ENCODE peak calls at places on chromosomes 11 and 22, in four cellular contexts. U is B cell, P is progenitor cell of endocrine pancreas, I is RWPE1. Z is an unnamed sample.

GRCh38 chr11:59981106-59981770 is 17.4 kb downstream of the OOSP4A start:
- DNase-seq in I (no peak), U (no peak), P (no peak), Z (no peak)

GRCh38 chr11:132405728-132406127 is 1035.3 kb downstream of the NTM start:
- DNase-seq in U (no peak), P (no peak), I (no peak), Z (no peak)

GRCh38 chr11:82450996-82451395 is 282.7 kb downstream of the FAM181B start:
- DNase-seq in U (no peak), I (no peak), P (no peak), Z (no peak)

GRCh38 chr22:33038131-33038772 is 19.9 kb downstream of the SYN3 start:
- DNase-seq in U (no peak), I (no peak), P (no peak), Z (peak)

GRCh38 chr22:36764641-36765040 is 11.3 kb downstream of the IFT27 start:
- DNase-seq in P (no peak), U (no peak), I (no peak), Z (no peak)

GRCh38 chr11:59938718-59939117 is 486 bp downstream of the OOSP1 start:
- DNase-seq in I (no peak), U (no peak), P (no peak), Z (no peak)

GRCh38 chr11:96152623-96153022 is 190.4 kb downstream of the MAML2 start:
- DNase-seq in P (no peak), U (no peak), I (no peak), Z (no peak)

GRCh38 chr11:28860898-28861297 is 752.7 kb downstream of the METTL15 start:
- DNase-seq in P (no peak), U (no peak), I (peak), Z (peak)

GRCh38 chr11:79080506-79080905 is 360.3 kb downstream of the TENM4 start:
- DNase-seq in U (no peak), I (no peak), P (no peak), Z (no peak)

GRCh38 chr11:132456735-132457328 is 1075.5 kb downstream of the OPCML start:
- DNase-seq in I (no peak), P (no peak), U (no peak), Z (no peak)

GRCh38 chr11:61482513-61482912 is 26.0 kb upstream of the LRRC10B start:
- DNase-seq in P (peak), U (no peak), I (no peak), Z (no peak)
- TF ChIP-seq CTCF in P (peak), U (peak), I (peak), Z (peak)

DNA sequence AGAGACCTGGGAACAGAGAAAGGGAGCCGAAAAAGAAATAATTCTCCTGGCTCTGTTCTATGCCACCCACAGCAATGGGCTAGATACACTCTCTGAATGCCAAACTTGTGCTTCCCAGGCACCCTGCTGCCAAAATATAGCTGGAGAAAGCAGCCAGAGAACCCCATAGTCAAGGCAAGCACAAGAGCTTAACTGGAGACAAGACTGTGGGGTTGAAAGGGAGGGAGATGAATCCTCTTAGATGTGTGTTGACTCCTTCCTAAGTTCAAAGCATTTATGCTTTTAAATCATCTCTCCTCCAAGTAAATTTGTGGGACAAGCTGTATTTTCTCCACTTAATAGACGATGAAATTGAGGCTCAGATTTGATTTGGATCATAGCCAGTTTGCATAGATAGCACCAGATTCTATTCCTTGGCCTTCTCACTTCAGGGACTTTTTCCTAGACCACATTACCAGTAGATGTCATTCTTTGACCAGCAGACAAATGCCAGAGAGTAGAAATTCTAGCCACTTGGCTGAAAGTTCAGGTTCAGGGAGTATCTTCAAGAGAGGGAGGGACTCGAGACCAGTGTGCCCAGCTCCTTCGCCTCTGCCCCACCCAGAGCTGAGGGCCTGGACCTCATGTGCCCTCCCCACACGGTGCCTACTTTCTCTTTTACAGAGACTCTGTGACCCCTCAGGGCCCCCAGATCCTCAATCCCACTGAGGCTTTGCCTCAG is 16.6 kb upstream of the ETS1 start:
- DNase-seq in U (peak), I (no peak), P (no peak), Z (no peak)
- TF ChIP-seq CTCF in U (no peak), I (no peak), P (no peak), Z (no peak)

GRCh38 chr11:94806436-94806835 is 38.3 kb downstream of the AMOTL1 start:
- DNase-seq in U (no peak), P (no peak), I (no peak), Z (no peak)
- TF ChIP-seq CTCF in U (no peak), P (no peak), I (no peak), Z (no peak)

DNA sequence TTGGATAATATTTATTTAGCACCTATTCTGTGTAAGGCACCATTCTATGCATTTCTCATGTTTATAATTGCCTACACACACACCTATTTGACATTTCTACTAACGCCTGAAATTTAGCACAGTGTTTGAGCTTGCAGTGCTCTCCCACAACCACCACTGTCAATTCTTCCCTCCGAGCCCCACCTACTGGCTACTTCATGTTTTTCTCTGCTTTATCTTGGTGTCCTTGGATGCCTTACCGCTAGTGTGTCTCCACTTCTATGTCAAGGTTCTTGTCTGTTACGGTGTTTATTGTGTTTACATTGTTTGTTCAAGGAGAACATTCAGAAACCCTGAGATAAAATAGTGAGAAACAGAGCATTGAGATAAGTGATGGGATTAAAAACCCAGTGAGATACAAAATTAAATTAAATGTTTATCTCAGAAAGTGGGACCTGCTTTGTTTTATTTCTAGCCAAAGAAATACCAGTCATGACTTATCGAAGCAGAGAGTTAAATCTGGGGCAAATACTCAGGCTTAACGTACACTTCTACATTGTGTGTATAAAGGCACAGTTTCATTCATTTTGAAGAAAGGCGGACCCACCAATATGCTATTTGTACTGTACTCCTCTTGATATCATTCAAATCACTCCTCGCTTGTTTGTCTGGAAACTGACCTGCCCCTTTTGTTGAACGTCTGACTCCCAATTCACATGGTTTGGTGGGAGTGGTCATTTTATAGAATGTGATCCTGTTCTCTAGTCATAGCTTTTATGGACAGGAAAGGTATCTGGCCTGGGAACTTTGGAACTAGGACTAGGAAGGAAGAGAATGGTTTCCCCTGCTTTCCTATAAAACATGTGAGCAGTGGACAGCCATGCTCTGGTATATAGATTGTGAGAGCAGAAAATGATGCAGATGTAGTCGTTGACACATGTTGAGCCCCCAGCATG is 39.2 kb upstream of the SLC36A4 start:
- DNase-seq in P (no peak), I (peak), U (no peak), Z (peak)
- TF ChIP-seq CTCF in P (peak), I (peak), U (peak), Z (peak)

GRCh38 chr22:38870312-38870741 is 1.7 kb downstream of the CBX6 start:
- DNase-seq in U (peak), I (peak), P (peak), Z (peak)
- TF ChIP-seq CTCF in U (peak), I (peak), P (peak), Z (peak)

GRCh38 chr11:75144716-75145014 is 6.2 kb upstream of the SLCO2B1 start:
- DNase-seq in U (no peak), P (no peak), I (no peak), Z (no peak)
- TF ChIP-seq CTCF in U (peak), P (no peak), I (no peak), Z (no peak)

GRCh38 chr11:13487661-13488030 is 8.2 kb downstream of the PTH start:
- DNase-seq in P (no peak), I (no peak), U (no peak), Z (peak)

DNA sequence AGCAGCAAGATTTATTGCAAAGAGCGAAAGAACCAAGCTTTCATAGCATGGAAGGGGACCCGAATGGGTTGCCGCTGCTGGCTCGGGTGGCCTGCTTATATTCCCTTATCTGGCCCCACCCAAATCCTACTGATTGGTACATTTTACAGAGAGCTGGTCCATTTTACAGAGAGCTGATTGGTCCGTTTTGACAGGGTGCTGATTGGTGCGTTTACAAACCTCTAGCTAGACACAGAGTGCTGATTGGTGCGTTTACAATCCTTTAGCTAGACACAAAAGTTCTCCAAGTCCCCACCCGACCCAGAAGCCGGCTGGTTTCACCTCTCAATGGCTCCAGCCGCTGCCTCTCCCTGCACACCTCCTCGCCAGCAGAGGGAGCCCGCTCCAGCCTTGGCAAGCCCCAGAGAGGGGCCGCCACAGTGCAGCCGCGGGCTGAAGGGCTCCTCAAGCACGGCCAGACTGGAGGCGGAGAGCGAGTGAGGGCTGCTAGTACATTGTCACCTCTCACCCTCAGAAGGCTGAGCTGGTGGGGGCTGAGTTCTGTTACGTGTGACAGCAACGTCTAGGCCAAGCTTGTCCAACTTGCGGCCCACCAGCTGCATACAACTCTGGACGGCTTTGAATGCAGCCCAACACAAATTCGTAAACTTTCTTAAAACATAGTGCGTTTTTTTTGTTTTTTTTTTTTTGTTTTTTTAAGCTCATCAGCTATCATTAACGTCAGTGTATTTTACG is 8.7 kb downstream of the PTH start:
- DNase-seq in I (no peak), P (peak), U (peak), Z (no peak)
- TF ChIP-seq CTCF in I (no peak), P (peak), U (peak), Z (no peak)

DNA sequence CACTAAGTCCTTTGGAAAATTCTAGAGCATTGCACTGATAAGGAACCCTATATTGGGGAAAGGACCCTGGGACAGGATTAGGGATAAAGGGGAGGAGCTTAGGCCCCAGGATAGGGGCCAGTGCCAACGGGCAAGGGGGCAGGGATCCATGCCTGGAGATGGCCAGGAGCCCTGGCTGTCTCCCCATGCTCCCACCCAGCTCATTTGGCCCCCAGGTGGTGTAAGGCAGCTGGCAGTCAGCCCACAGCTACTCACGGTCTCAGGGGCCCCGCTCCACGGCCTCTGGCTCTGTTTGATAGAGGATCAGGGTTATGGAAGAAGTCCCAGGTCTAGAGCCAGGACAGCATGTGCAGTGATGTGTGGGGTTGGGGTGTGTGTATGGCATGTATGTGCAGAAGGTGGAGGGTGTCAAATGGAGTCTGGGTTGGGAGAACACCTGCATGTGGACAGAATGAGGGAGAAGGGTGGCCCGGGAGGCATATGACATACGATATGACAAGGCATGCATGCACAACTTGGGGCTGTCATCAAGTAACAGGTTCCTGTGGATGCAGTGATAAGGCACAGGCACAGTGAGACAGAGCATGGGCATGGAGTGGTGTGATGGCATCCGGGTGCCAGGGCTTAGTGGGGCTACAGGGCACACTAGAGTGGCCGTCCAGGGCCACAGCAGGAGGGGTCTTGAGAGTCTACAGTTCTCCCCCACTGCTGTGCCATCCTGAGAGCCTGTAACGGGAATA is 18.4 kb upstream of the PDE2A start:
- DNase-seq in U (no peak), I (no peak), P (no peak), Z (no peak)
- TF ChIP-seq CTCF in U (no peak), I (no peak), P (no peak), Z (no peak)

DNA sequence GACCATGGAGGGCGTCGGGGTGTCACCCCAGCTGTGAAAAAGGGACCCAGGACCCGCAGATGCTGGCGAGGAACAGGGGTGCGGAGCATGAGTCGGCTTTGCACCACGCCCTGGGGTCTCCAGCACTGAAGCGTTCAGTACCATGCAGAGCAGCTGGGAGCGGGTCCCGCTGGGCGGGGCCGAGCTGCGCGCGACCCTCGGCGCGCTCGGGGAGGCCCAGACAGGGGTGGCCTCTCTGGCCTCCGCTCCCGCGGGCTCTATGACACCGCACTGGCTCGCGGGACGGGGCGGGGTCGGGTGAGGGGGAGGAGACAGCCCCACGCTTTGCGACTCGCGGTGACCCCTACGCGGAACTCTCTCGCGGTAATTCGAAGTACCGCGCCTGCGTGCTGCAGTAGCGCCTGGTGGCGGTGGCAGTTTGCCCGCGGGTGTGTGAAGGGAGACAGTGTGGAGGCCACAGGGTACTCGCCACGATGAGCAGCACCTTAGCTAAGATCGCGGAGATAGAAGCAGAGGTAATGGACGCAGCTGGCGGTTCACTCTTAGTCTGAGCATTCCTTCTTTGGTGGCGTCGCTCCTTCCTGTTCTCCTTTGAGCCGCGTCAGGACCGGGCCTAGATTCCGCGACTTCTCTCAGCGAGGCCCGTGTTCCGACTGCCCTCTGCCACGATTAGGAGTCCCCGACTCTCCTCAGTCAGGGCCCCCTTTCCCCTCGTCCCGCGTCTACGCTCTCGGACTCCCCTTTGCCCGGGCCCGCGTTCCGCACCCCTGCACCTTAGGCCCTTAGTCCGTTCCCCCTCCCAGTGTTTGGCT is at the start of gene DRG1:
- DNase-seq in U (peak), P (peak), I (peak), Z (peak)
- TF ChIP-seq CTCF in U (no peak), P (no peak), I (no peak), Z (no peak)

GRCh38 chr11:69587454-69588081 is 53.4 kb upstream of the CCND1 start:
- DNase-seq in P (no peak), U (no peak), I (peak), Z (peak)
- TF ChIP-seq CTCF in P (no peak), U (no peak), I (no peak), Z (no peak)